ENCODE peak calls at places on chromosome 20, in eight cellular contexts. J is glutamatergic neuron, E is fibroblast of mammary gland, H is neural crest cell, W is right lobe of liver, I is kidney epithelial cell, Q is lower lobe of right lung, Z is PC-9. K is an unnamed sample.

GRCh38 chr20:33474097-33474846 is 15.6 kb upstream of the CBFA2T2 start:
- DNase-seq in Z (no peak), Q (no peak), W (no peak), J (no peak), I (no peak), E (no peak), H (no peak), K (no peak)

GRCh38 chr20:39019805-39020325 is 57.7 kb downstream of the DHX35 start:
- DNase-seq in J (no peak), W (no peak), E (peak; percentile 6), I (no peak), Q (no peak), H (no peak), Z (no peak), K (no peak)

GRCh38 chr20:45111799-45112471 is 3.0 kb downstream of the WFDC5 start:
- DNase-seq in Q (no peak), J (no peak), W (no peak), E (no peak), Z (no peak), I (no peak), H (peak; percentile 23), K (peak; percentile 43)

GRCh38 chr20:16844406-16844805 is 96.2 kb downstream of the OTOR start:
- DNase-seq in H (no peak), E (no peak), Q (no peak), J (no peak), I (no peak), Z (no peak), W (no peak), K (no peak)

GRCh38 chr20:14142171-14142570 is 146.9 kb downstream of the MACROD2 start:
- DNase-seq in H (peak; percentile 56), E (peak; percentile 41), J (peak; percentile 57), I (peak; percentile 37), Q (no peak), W (peak; percentile 48), Z (peak; percentile 50), K (peak; percentile 43)

GRCh38 chr20:60137657-60138245 is 179.5 kb downstream of the CDH26 start:
- DNase-seq in W (no peak), E (peak; percentile 25), Z (no peak), J (peak; percentile 50), H (peak; percentile 14), Q (no peak), I (no peak), K (peak; percentile 58)

GRCh38 chr20:19605759-19606158 is 152.3 kb upstream of the RIN2 start:
- DNase-seq in E (no peak), H (no peak), Q (no peak), Z (no peak), W (no peak), I (no peak), J (no peak), K (no peak)

GRCh38 chr20:63863021-63863797 is 1.9 kb upstream of the TPD52L2 start:
- DNase-seq in Q (no peak), W (no peak), Z (no peak), E (no peak), I (no peak), J (no peak), H (no peak), K (no peak)

GRCh38 chr20:32078777-32079176 is 26.7 kb downstream of the HCK start:
- DNase-seq in Z (no peak), W (no peak), J (no peak), I (no peak), E (no peak), H (no peak), Q (no peak), K (no peak)

GRCh38 chr20:48789185-48789668 is 38.6 kb downstream of the PREX1 start:
- DNase-seq in E (no peak), W (no peak), I (no peak), Q (no peak), Z (no peak), J (no peak), H (no peak), K (no peak)

GRCh38 chr20:59775221-59776055 is 158.0 kb downstream of the SYCP2 start:
- DNase-seq in I (no peak), Z (no peak), W (no peak), J (no peak), Q (no peak), H (no peak), E (no peak), K (no peak)

GRCh38 chr20:35395728-35396127 is 16.0 kb downstream of the UQCC1 start:
- DNase-seq in H (no peak), E (peak; percentile 80), J (no peak), Z (no peak), I (no peak), W (no peak), Q (no peak), K (no peak)

GRCh38 chr20:16394784-16395183 is 178.5 kb downstream of the KIF16B start:
- DNase-seq in Q (no peak), J (no peak), W (no peak), Z (no peak), I (no peak), E (no peak), H (no peak), K (no peak)

GRCh38 chr20:13567663-13568062 is 71.1 kb downstream of the TASP1 start:
- DNase-seq in H (no peak), W (no peak), Q (no peak), Z (no peak), I (no peak), E (no peak), J (no peak), K (no peak)

GRCh38 chr20:18003897-18004296 is 35.1 kb downstream of the MGME1 start:
- DNase-seq in J (no peak), Z (no peak), Q (no peak), E (no peak), H (no peak), I (no peak), W (no peak), K (no peak)

GRCh38 chr20:9068232-9068781 is 580 bp upstream of the PLCB4 start:
- DNase-seq in Z (no peak), W (no peak), Q (no peak), E (no peak), H (peak; percentile 67), J (peak; percentile 81), I (no peak), K (peak; percentile 54)

GRCh38 chr20:45993197-45993951 is 15.3 kb upstream of the MMP9 start:
- DNase-seq in W (no peak), Z (peak; percentile 99), E (peak; percentile 28), I (peak; percentile 65), J (no peak), Q (peak; percentile 50), H (no peak), K (peak; percentile 94)

GRCh38 chr20:43029161-43029560 is 160.5 kb downstream of the PTPRT start:
- DNase-seq in W (no peak), I (no peak), J (no peak), Z (no peak), E (no peak), Q (no peak), H (no peak), K (no peak)

GRCh38 chr20:15923030-15923776 is 650.0 kb downstream of the KIF16B start:
- DNase-seq in E (no peak), Z (no peak), J (no peak), H (no peak), W (no peak), Q (no peak), I (no peak), K (no peak)

GRCh38 chr20:61680096-61680495 is 385.6 kb downstream of the TAF4 start:
- DNase-seq in Z (no peak), E (no peak), J (no peak), W (no peak), I (no peak), H (no peak), Q (peak; percentile 27), K (no peak)

GRCh38 chr20:62487564-62488086 is 11.8 kb upstream of the GATA5 start:
- DNase-seq in Q (no peak), W (no peak), J (no peak), H (no peak), E (no peak), I (no peak), Z (no peak), K (no peak)

GRCh38 chr20:34390769-34391447 is 27.8 kb downstream of the ITCH start:
- DNase-seq in J (no peak), W (peak; percentile 66), Z (peak; percentile 94), I (peak; percentile 59), H (no peak), E (peak; percentile 92), Q (peak; percentile 50), K (peak; percentile 97)

GRCh38 chr20:32062776-32063170 is 10.7 kb downstream of the HCK start:
- DNase-seq in J (no peak), I (no peak), E (no peak), Q (peak; percentile 92), W (peak; percentile 80), Z (no peak), H (no peak), K (no peak)

GRCh38 chr20:46509523-46509922 is 3.8 kb downstream of the ZNF334 start:
- DNase-seq in I (no peak), Q (no peak), H (no peak), W (no peak), J (no peak), Z (no peak), E (no peak), K (no peak)